ENCODE peak calls at places on chromosome 16, in five cellular contexts. D, I, V, J and W are unnamed samples.

GRCh38 chr16:25065899-25066298 is 45.6 kb upstream of the LCMT1 start:
- DNase-seq in I (no peak), J (no peak), D (no peak), V (no peak), W (no peak)

GRCh38 chr16:11273721-11274324 is 394 bp upstream of the PRM3 start:
- DNase-seq in D (no peak), I (no peak), J (no peak), V (no peak), W (no peak)

GRCh38 chr16:89562027-89562599 is 1.6 kb downstream of the RPL13 start:
- DNase-seq in J (no peak), I (no peak), V (no peak), D (no peak), W (no peak)

GRCh38 chr16:59044616-59045015 is 310.5 kb upstream of the GOT2 start:
- DNase-seq in D (peak; percentile 35), V (no peak), J (no peak), I (no peak), W (no peak)

GRCh38 chr16:87161822-87162676 is 155.1 kb downstream of the C16orf95 start:
- DNase-seq in I (no peak), D (no peak), J (no peak), V (no peak), W (no peak)

GRCh38 chr16:143456-143855 is 5.0 kb upstream of the NPRL3 start:
- DNase-seq in D (peak; percentile 56), J (no peak), V (no peak), I (no peak), W (no peak)

GRCh38 chr16:55171241-55171640 is 152.8 kb upstream of the IRX6 start:
- DNase-seq in I (no peak), J (no peak), D (no peak), V (no peak), W (no peak)

GRCh38 chr16:49461517-49461951 is 87.9 kb downstream of the C16orf78 start:
- DNase-seq in V (no peak), D (no peak), J (no peak), I (no peak), W (no peak)

GRCh38 chr16:54446639-54447038 is 160.1 kb upstream of the IRX3 start:
- DNase-seq in D (peak; percentile 93), J (no peak), I (no peak), V (peak; percentile 26), W (no peak)

GRCh38 chr16:86528061-86528929 is 18.0 kb downstream of the FOXF1 start:
- DNase-seq in I (no peak), D (no peak), J (no peak), V (no peak), W (no peak)

GRCh38 chr16:25713785-25714570 is 22.2 kb downstream of the HS3ST4 start:
- DNase-seq in D (no peak), I (no peak), V (no peak), J (no peak), W (no peak)

GRCh38 chr16:89607453-89607852 is 6.0 kb upstream of the DPEP1 start:
- DNase-seq in I (no peak), J (no peak), V (no peak), D (no peak), W (no peak)

GRCh38 chr16:17340804-17341203 is 130.0 kb downstream of the XYLT1 start:
- DNase-seq in D (no peak), I (no peak), J (no peak), V (no peak), W (no peak)

GRCh38 chr16:57229079-57229478 is 16.0 kb upstream of the ARL2BP start:
- DNase-seq in J (no peak), I (no peak), D (no peak), V (no peak), W (no peak)

GRCh38 chr16:67542464-67542863 is 13.8 kb downstream of the RIPOR1 start:
- DNase-seq in V (peak; percentile 78), D (peak; percentile 93), J (peak; percentile 51), I (no peak), W (no peak)

GRCh38 chr16:49012961-49013726 is 268.5 kb downstream of the CBLN1 start:
- DNase-seq in V (no peak), I (no peak), J (no peak), D (no peak), W (peak; percentile 27)

GRCh38 chr16:86578499-86579267 is at the start of gene FOXL1:
- DNase-seq in V (no peak), D (peak; percentile 66), I (peak; percentile 35), J (no peak), W (no peak)

GRCh38 chr16:19377864-19378263 is 39.8 kb upstream of the TMC5 start:
- DNase-seq in J (no peak), V (no peak), I (no peak), D (no peak), W (no peak)

GRCh38 chr16:81888520-81889394 is 109.7 kb downstream of the PLCG2 start:
- DNase-seq in J (no peak), D (no peak), I (no peak), V (no peak), W (no peak)

GRCh38 chr16:67672739-67673662 is 6.4 kb downstream of the C16orf86 start:
- DNase-seq in J (no peak), I (peak; percentile 77), D (peak; percentile 92), V (peak; percentile 82), W (peak; percentile 55)

GRCh38 chr16:29663020-29663828 is at the start of gene SPN:
- DNase-seq in J (no peak), I (no peak), V (no peak), D (no peak), W (no peak)

GRCh38 chr16:62068747-62069146 is 32.5 kb upstream of the CDH8 start:
- DNase-seq in D (no peak), V (peak; percentile 7), J (no peak), I (no peak), W (no peak)

GRCh38 chr16:27199747-27200146 is 3.6 kb upstream of the KDM8 start:
- DNase-seq in V (no peak), J (no peak), I (no peak), D (peak; percentile 55), W (no peak)

GRCh38 chr16:11581677-11582076 is 5.0 kb downstream of the LITAF start:
- DNase-seq in D (no peak), V (no peak), J (no peak), I (no peak), W (no peak)

GRCh38 chr16:4205971-4206370 is 35.9 kb downstream of the SRL start:
- DNase-seq in I (no peak), D (no peak), J (no peak), V (no peak), W (no peak)